ENCODE peak calls at places on chromosomes 11 and 22, in seven cellular contexts. T is GM12891, Q is H1, F is SK-N-SH, J is K562, L is GM12878, C is HepG2. U is an unnamed sample.

GRCh38 chr11:27392715-27393114 is 29.7 kb upstream of the CCDC34 start:
- DNase-seq in T (no peak), Q (no peak), F (no peak), J (peak; percentile 89), L (no peak), C (peak; percentile 66), U (no peak)

GRCh38 chr11:33624082-33624481 is 76.5 kb downstream of the C11orf91 start:
- DNase-seq in T (no peak), Q (no peak), F (no peak), J (no peak), L (no peak), C (no peak), U (no peak)

GRCh38 chr11:116835042-116835772 is 2.2 kb downstream of the APOA1 start:
- DNase-seq in T (peak; percentile 39), Q (no peak), F (no peak), J (no peak), L (no peak), C (no peak), U (no peak)

GRCh38 chr11:11965656-11966353 is 42.6 kb downstream of the DKK3 start:
- DNase-seq in T (no peak), Q (no peak), F (no peak), J (no peak), L (no peak), C (no peak), U (no peak)

GRCh38 chr11:97691061-97691460 is 1301.2 kb downstream of the JRKL start:
- DNase-seq in T (no peak), Q (no peak), F (no peak), J (no peak), L (no peak), C (no peak), U (no peak)

GRCh38 chr11:45142241-45142885 is 4.1 kb upstream of the PRDM11 start:
- DNase-seq in T (no peak), Q (no peak), F (no peak), J (no peak), L (no peak), C (no peak), U (no peak)

GRCh38 chr22:25137577-25138525 is 61.8 kb upstream of the CRYBB3 start:
- DNase-seq in T (no peak), Q (no peak), F (no peak), J (peak; percentile 18), L (peak; percentile 11), C (no peak), U (no peak)

GRCh38 chr11:132402056-132402684 is 1031.8 kb downstream of the NTM start:
- DNase-seq in T (peak; percentile 39), Q (peak; percentile 46), F (peak; percentile 69), J (peak; percentile 1), L (peak; percentile 24), C (no peak), U (peak; percentile 25)

GRCh38 chr22:20093437-20093836 is 13.4 kb downstream of the DGCR8 start:
- DNase-seq in T (no peak), Q (no peak), F (no peak), J (no peak), L (no peak), C (no peak), U (no peak)

GRCh38 chr11:122074022-122074421 is 42.0 kb downstream of the BLID start:
- DNase-seq in T (no peak), Q (no peak), F (no peak), J (no peak), L (no peak), C (no peak), U (no peak)

GRCh38 chr22:22030493-22031182 is 48.1 kb upstream of the TOP3B start:
- DNase-seq in T (no peak), Q (no peak), F (peak; percentile 32), J (peak; percentile 87), L (peak; percentile 84), C (peak; percentile 13), U (peak; percentile 41)

GRCh38 chr22:50191041-50191740 is 5.5 kb downstream of the TRABD start:
- DNase-seq in T (no peak), Q (no peak), F (peak; percentile 78), J (no peak), L (peak; percentile 85), C (no peak), U (peak; percentile 64)

GRCh38 chr11:45262900-45263299 is 23.2 kb downstream of the SYT13 start:
- DNase-seq in T (no peak), Q (no peak), F (no peak), J (no peak), L (no peak), C (no peak), U (no peak)

GRCh38 chr11:71139516-71140205 is 112.7 kb downstream of the SHANK2 start:
- DNase-seq in T (no peak), Q (no peak), F (no peak), J (no peak), L (no peak), C (peak; percentile 9), U (no peak)

GRCh38 chr11:34075178-34075820 is 23.8 kb downstream of the CAPRIN1 start:
- DNase-seq in T (no peak), Q (no peak), F (no peak), J (no peak), L (no peak), C (no peak), U (no peak)

GRCh38 chr11:64179221-64179620 is 6.8 kb upstream of the STIP1 start:
- DNase-seq in T (no peak), Q (no peak), F (no peak), J (no peak), L (no peak), C (no peak), U (no peak)

GRCh38 chr11:64180871-64181270 is 5.1 kb upstream of the STIP1 start:
- DNase-seq in T (no peak), Q (no peak), F (peak; percentile 54), J (no peak), L (no peak), C (no peak), U (no peak)

GRCh38 chr11:64183890-64184289 is 2.1 kb upstream of the STIP1 start:
- DNase-seq in T (no peak), Q (no peak), F (no peak), J (no peak), L (no peak), C (no peak), U (no peak)

GRCh38 chr11:64178203-64178602 is 7.8 kb upstream of the STIP1 start:
- DNase-seq in T (no peak), Q (no peak), F (no peak), J (no peak), L (no peak), C (no peak), U (no peak)

GRCh38 chr11:64181506-64182411 is 4.2 kb upstream of the STIP1 start:
- DNase-seq in T (peak; percentile 42), Q (peak; percentile 36), F (peak; percentile 88), J (peak; percentile 95), L (no peak), C (peak; percentile 82), U (peak; percentile 49)
- TF ChIP-seq POLR2AphosphoS5 in T (no peak), Q (peak; percentile 73), F (peak; percentile 96), J (peak; percentile 82), L (no peak), C (peak; percentile 78), U (no peak)

GRCh38 chr22:29765905-29766631 is 739 bp downstream of the ZMAT5 start:
- DNase-seq in T (peak; percentile 49), Q (no peak), F (peak; percentile 39), J (peak; percentile 64), L (no peak), C (peak; percentile 81), U (no peak)
- TF ChIP-seq TAF1 in T (no peak), Q (no peak), F (no peak), J (no peak), L (no peak), C (no peak), U (no peak)

DNA sequence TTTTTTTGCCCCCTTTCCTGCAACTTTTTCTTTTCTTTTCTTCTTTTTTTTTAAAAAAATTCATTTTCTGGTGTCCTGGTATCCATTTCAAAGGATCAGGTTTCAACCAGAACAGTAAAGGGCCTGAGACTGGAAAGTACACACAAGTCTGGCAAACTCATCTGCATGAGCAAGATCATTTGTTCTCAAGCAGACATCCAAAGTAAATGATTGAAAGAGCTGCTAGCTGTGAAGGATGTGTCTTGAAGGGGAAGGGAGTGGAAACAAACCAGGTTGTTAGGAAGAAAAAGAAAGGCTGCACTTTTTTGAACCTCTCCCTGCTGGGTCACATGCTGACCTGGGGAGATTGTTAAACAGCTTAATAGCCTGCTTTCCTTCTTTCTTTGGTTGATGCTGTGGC is 5.3 kb downstream of the YAP1 start:
- DNase-seq in T (no peak), Q (no peak), F (no peak), J (no peak), L (no peak), C (peak; percentile 96), U (no peak)
- TF ChIP-seq POLR2AphosphoS5 in T (no peak), Q (no peak), F (no peak), J (no peak), L (no peak), C (peak; percentile 51), U (no peak)

GRCh38 chr22:38098410-38099249 is 11.9 kb downstream of the BAIAP2L2 start:
- DNase-seq in T (no peak), Q (no peak), F (no peak), J (no peak), L (no peak), C (no peak), U (no peak)

GRCh38 chr22:38103641-38104040 is 6.8 kb downstream of the BAIAP2L2 start:
- DNase-seq in T (no peak), Q (no peak), F (no peak), J (no peak), L (no peak), C (no peak), U (no peak)

GRCh38 chr22:38097058-38097457 is 13.1 kb upstream of the SLC16A8 start:
- DNase-seq in T (no peak), Q (no peak), F (no peak), J (no peak), L (no peak), C (no peak), U (no peak)

DNA sequence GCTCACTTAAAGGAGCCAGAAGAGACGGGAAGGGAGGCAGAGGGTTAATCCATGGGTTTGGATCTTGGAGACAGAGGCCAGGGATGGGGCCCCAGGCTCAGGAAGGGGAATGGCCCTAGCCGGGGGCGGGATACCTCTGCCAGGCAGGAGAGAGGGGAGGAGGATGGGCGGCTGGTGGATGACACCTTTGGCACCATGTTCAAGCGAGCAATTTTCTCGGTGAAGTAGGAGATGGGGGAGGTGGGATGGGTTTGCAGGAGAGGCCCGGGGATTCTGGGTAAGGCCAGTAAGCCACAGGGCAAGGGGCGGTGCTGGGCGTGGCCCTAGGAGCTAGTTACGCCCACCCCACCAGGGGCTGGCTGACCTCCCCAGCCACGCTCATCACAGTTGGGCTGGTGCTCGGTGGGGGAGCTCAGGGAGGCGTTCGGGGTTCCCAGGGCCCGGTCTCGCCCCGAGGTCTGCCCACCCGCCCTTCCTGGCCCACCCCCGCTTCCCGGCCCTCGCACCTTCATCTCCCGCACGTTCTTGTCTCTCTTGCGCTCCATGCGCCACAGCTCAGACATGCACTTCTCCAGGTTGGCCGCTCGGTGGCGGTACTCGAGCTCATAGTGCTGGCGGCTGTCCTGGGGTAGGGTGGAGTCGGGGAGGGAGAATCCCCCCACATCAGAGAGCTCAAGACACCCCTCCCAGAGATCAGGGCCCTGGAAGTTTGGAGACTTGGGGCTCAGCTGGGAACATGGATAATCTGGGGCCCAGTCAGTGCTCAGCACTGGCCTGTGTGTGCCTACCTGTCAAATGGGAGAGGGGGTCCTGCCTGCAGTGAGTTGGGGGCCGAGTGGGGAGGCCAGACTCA is 12.7 kb downstream of the BAIAP2L2 start:
- DNase-seq in T (no peak), Q (no peak), F (no peak), J (peak; percentile 76), L (no peak), C (no peak), U (no peak)
- TF ChIP-seq TAF1 in T (no peak), Q (no peak), F (no peak), J (no peak), L (no peak), C (no peak), U (no peak)